ENCODE peak calls at places on chromosomes 16 and 17, in six cellular contexts. F is stimulated activated CD4-positive, alpha-beta T cell treated with anti-CD3 and anti-CD28 coated beads, Interleukin-15, amount 100 ng/mL, for 1 hour; X is nucleus accumbens; Q is tibial nerve; G is MV-4-11; P is NCI-H226. R is an unnamed sample.

GRCh38 chr17:34207572-34207971 is 47.5 kb upstream of the CCL2 start:
- DNase-seq in F (no peak), X (no peak), Q (no peak), G (no peak), P (no peak), R (no peak)

GRCh38 chr17:79945591-79946255 is 89.9 kb downstream of the TBC1D16 start:
- DNase-seq in F (no peak), X (no peak), Q (no peak), G (no peak), P (no peak), R (no peak)

GRCh38 chr17:42281571-42282096 is 5.4 kb upstream of the STAT5B start:
- DNase-seq in F (no peak), X (no peak), Q (no peak), G (no peak), P (no peak), R (no peak)

GRCh38 chr16:23085949-23086348 is 63.3 kb downstream of the USP31 start:
- DNase-seq in F (no peak), X (no peak), Q (no peak), G (no peak), P (no peak), R (no peak)

GRCh38 chr17:81832608-81833159 is 407 bp downstream of the MCRIP1 start:
- DNase-seq in F (peak; percentile 38), X (no peak), Q (peak; percentile 18), G (no peak), P (no peak), R (no peak)

GRCh38 chr17:7045492-7046126 is 1.7 kb upstream of the SLC16A11 start:
- DNase-seq in F (no peak), X (peak; percentile 14), Q (peak; percentile 74), G (peak; percentile 70), P (peak; percentile 37), R (peak; percentile 52)

GRCh38 chr17:44636562-44636961 is 19.7 kb upstream of the MEIOC start:
- DNase-seq in F (no peak), X (no peak), Q (no peak), G (peak; percentile 78), P (peak; percentile 32), R (peak; percentile 28)

GRCh38 chr16:69243479-69243878 is 56.5 kb downstream of the SNTB2 start:
- DNase-seq in F (no peak), X (no peak), Q (no peak), G (no peak), P (no peak), R (no peak)

GRCh38 chr17:76307299-76307965 is 644 bp downstream of the QRICH2 start:
- DNase-seq in F (no peak), X (no peak), Q (no peak), G (no peak), P (no peak), R (no peak)

GRCh38 chr17:1628856-1629646 is 417 bp upstream of the SLC43A2 start:
- DNase-seq in F (peak; percentile 81), X (peak; percentile 96), Q (peak; percentile 95), G (peak; percentile 78), P (peak; percentile 86), R (peak; percentile 98)

GRCh38 chr17:16269658-16270057 is 52.6 kb downstream of the PIGL start:
- DNase-seq in F (no peak), X (no peak), Q (no peak), G (peak; percentile 18), P (peak; percentile 51), R (no peak)

GRCh38 chr16:55207679-55208294 is 116.2 kb upstream of the IRX6 start:
- DNase-seq in F (no peak), X (no peak), Q (no peak), G (no peak), P (no peak), R (no peak)

GRCh38 chr17:73343168-73343634 is 31.4 kb upstream of the CDC42EP4 start:
- DNase-seq in F (no peak), X (peak; percentile 86), Q (peak; percentile 53), G (no peak), P (peak; percentile 76), R (peak; percentile 80)